ENCODE peak calls at places on chromosomes 11 and 22, in ten cellular contexts. One of them, this sample, is unnamed. For H3K4me1, the result is how much of the 10 kb centered on the place peaks cover.

GRCh38 chr11:104073950-104074349 is 37.5 kb downstream of the DDI1 start:
- DNase-seq in fibroblast of lung: no peak
- DNase-seq in psoas muscle: no peak
- DNase-seq in foreskin keratinocyte: peak
- DNase-seq in upper lobe of right lung: no peak
- DNase-seq in tibial nerve: no peak
- DNase-seq in aorta: no peak
- DNase-seq in cardiac muscle cell: no peak
- DNase-seq in H1: no peak
- DNase-seq in SK-N-SH: no peak
- DNase-seq in this sample: no peak

GRCh38 chr11:1693327-1694063 is 3.5 kb upstream of the KRTAP5-6 start:
- DNase-seq in fibroblast of lung: peak
- DNase-seq in upper lobe of right lung: peak
- DNase-seq in H1: peak
- DNase-seq in foreskin keratinocyte: peak
- DNase-seq in SK-N-SH: peak
- DNase-seq in aorta: peak
- DNase-seq in psoas muscle: peak
- DNase-seq in tibial nerve: peak
- DNase-seq in cardiac muscle cell: peak
- DNase-seq in this sample: peak

GRCh38 chr11:79314906-79315689 is 125.7 kb downstream of the TENM4 start:
- DNase-seq in cardiac muscle cell: peak
- DNase-seq in fibroblast of lung: peak
- DNase-seq in tibial nerve: no peak
- DNase-seq in upper lobe of right lung: no peak
- DNase-seq in SK-N-SH: no peak
- DNase-seq in H1: peak
- DNase-seq in foreskin keratinocyte: peak
- DNase-seq in aorta: no peak
- DNase-seq in psoas muscle: no peak
- DNase-seq in this sample: no peak

GRCh38 chr11:70699294-70700221 is 301.2 kb downstream of the CTTN start:
- DNase-seq in foreskin keratinocyte: no peak
- DNase-seq in upper lobe of right lung: peak
- DNase-seq in H1: no peak
- DNase-seq in fibroblast of lung: no peak
- DNase-seq in SK-N-SH: peak
- DNase-seq in cardiac muscle cell: peak
- DNase-seq in aorta: no peak
- DNase-seq in tibial nerve: no peak
- DNase-seq in psoas muscle: peak
- DNase-seq in this sample: no peak

GRCh38 chr11:101187748-101188147 is 58.1 kb upstream of the PGR start:
- DNase-seq in SK-N-SH: no peak
- DNase-seq in H1: no peak
- DNase-seq in foreskin keratinocyte: no peak
- DNase-seq in cardiac muscle cell: no peak
- DNase-seq in upper lobe of right lung: no peak
- DNase-seq in tibial nerve: no peak
- DNase-seq in fibroblast of lung: peak
- DNase-seq in aorta: no peak
- DNase-seq in psoas muscle: no peak
- DNase-seq in this sample: no peak

GRCh38 chr11:36492724-36493304 is 17.3 kb downstream of the TRAF6 start:
- DNase-seq in foreskin keratinocyte: peak
- DNase-seq in aorta: no peak
- DNase-seq in psoas muscle: no peak
- DNase-seq in tibial nerve: no peak
- DNase-seq in cardiac muscle cell: peak
- DNase-seq in fibroblast of lung: peak
- DNase-seq in H1: no peak
- DNase-seq in upper lobe of right lung: no peak
- DNase-seq in SK-N-SH: peak
- DNase-seq in this sample: peak

GRCh38 chr22:21643533-21644357 is 1.6 kb downstream of the SDF2L1 start:
- DNase-seq in fibroblast of lung: no peak
- DNase-seq in SK-N-SH: no peak
- DNase-seq in tibial nerve: no peak
- DNase-seq in foreskin keratinocyte: no peak
- DNase-seq in aorta: no peak
- DNase-seq in H1: no peak
- DNase-seq in upper lobe of right lung: no peak
- DNase-seq in psoas muscle: no peak
- DNase-seq in cardiac muscle cell: no peak
- DNase-seq in this sample: no peak

GRCh38 chr11:64089027-64089360 is 53.3 kb downstream of the FLRT1 start:
- DNase-seq in fibroblast of lung: no peak
- DNase-seq in foreskin keratinocyte: no peak
- DNase-seq in upper lobe of right lung: peak
- DNase-seq in cardiac muscle cell: no peak
- DNase-seq in SK-N-SH: no peak
- DNase-seq in aorta: no peak
- DNase-seq in psoas muscle: no peak
- DNase-seq in H1: no peak
- DNase-seq in tibial nerve: no peak
- DNase-seq in this sample: no peak

GRCh38 chr11:20253796-20254195 is 93.5 kb upstream of the DBX1 start:
- DNase-seq in cardiac muscle cell: no peak
- DNase-seq in psoas muscle: no peak
- DNase-seq in SK-N-SH: no peak
- DNase-seq in aorta: no peak
- DNase-seq in H1: no peak
- DNase-seq in tibial nerve: no peak
- DNase-seq in upper lobe of right lung: no peak
- DNase-seq in foreskin keratinocyte: no peak
- DNase-seq in fibroblast of lung: no peak
- DNase-seq in this sample: no peak

GRCh38 chr11:12075291-12075690 is 35.1 kb upstream of the MICAL2 start:
- DNase-seq in SK-N-SH: no peak
- DNase-seq in tibial nerve: no peak
- DNase-seq in foreskin keratinocyte: no peak
- DNase-seq in aorta: peak
- DNase-seq in psoas muscle: no peak
- DNase-seq in H1: no peak
- DNase-seq in fibroblast of lung: no peak
- DNase-seq in cardiac muscle cell: no peak
- DNase-seq in upper lobe of right lung: no peak
- DNase-seq in this sample: no peak
- H3K4me1 ChIP-seq in SK-N-SH: under half
- H3K4me1 ChIP-seq in tibial nerve: under half
- H3K4me1 ChIP-seq in foreskin keratinocyte: under half
- H3K4me1 ChIP-seq in aorta: under half
- H3K4me1 ChIP-seq in psoas muscle: under half
- H3K4me1 ChIP-seq in H1: under half
- H3K4me1 ChIP-seq in fibroblast of lung: under half
- H3K4me1 ChIP-seq in cardiac muscle cell: under half
- H3K4me1 ChIP-seq in upper lobe of right lung: under half
- H3K4me1 ChIP-seq in this sample: under half

GRCh38 chr11:128496684-128497056 is 90.7 kb downstream of the ETS1 start:
- DNase-seq in fibroblast of lung: no peak
- DNase-seq in tibial nerve: no peak
- DNase-seq in foreskin keratinocyte: no peak
- DNase-seq in upper lobe of right lung: no peak
- DNase-seq in psoas muscle: peak
- DNase-seq in H1: no peak
- DNase-seq in SK-N-SH: no peak
- DNase-seq in aorta: no peak
- DNase-seq in cardiac muscle cell: no peak
- DNase-seq in this sample: no peak
- H3K4me1 ChIP-seq in fibroblast of lung: half or more
- H3K4me1 ChIP-seq in tibial nerve: half or more
- H3K4me1 ChIP-seq in foreskin keratinocyte: half or more
- H3K4me1 ChIP-seq in upper lobe of right lung: half or more
- H3K4me1 ChIP-seq in psoas muscle: half or more
- H3K4me1 ChIP-seq in H1: under half
- H3K4me1 ChIP-seq in SK-N-SH: under half
- H3K4me1 ChIP-seq in aorta: under half
- H3K4me1 ChIP-seq in cardiac muscle cell: under half
- H3K4me1 ChIP-seq in this sample: half or more

DNA sequence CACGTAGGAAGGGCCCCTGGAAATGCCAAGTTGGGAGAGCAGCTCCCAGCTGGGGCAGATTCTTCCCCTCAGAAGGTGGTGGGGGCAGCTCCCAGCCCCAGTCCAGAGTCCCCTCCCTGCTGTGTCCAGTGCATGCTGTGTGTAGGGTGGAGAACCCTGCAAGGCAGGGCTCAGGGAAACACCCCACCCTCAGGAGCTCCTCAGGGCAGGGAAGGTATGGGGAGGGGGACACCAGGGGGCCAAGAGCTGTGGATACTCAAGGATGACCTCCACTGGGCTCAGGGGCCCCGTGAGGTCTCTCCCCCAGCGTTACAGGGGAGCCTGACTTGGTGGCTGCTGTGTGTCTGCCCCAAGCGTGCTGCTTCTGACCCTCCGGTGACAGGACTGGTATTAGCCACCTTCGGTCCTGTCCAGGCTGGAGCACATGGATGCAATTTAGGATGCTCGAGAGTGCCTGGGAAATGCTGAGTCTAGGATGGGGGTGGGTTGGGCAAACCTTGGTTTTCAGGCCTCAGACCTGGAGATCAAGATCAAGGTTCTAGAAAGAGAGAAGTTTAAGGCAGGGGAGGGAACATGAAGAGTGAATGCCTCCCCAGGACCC is 16.1 kb upstream of the CABP7 start:
- DNase-seq in fibroblast of lung: no peak
- DNase-seq in psoas muscle: no peak
- DNase-seq in upper lobe of right lung: no peak
- DNase-seq in aorta: no peak
- DNase-seq in foreskin keratinocyte: no peak
- DNase-seq in tibial nerve: no peak
- DNase-seq in cardiac muscle cell: no peak
- DNase-seq in SK-N-SH: peak
- DNase-seq in H1: no peak
- DNase-seq in this sample: no peak
- H3K4me1 ChIP-seq in fibroblast of lung: under half
- H3K4me1 ChIP-seq in psoas muscle: under half
- H3K4me1 ChIP-seq in upper lobe of right lung: under half
- H3K4me1 ChIP-seq in aorta: under half
- H3K4me1 ChIP-seq in foreskin keratinocyte: under half
- H3K4me1 ChIP-seq in tibial nerve: under half
- H3K4me1 ChIP-seq in cardiac muscle cell: under half
- H3K4me1 ChIP-seq in SK-N-SH: half or more
- H3K4me1 ChIP-seq in H1: under half
- H3K4me1 ChIP-seq in this sample: under half

GRCh38 chr11:96012086-96012824 is 88.3 kb upstream of the MTMR2 start:
- DNase-seq in psoas muscle: no peak
- DNase-seq in cardiac muscle cell: peak
- DNase-seq in SK-N-SH: peak
- DNase-seq in aorta: no peak
- DNase-seq in tibial nerve: peak
- DNase-seq in H1: no peak
- DNase-seq in fibroblast of lung: peak
- DNase-seq in upper lobe of right lung: no peak
- DNase-seq in foreskin keratinocyte: peak
- DNase-seq in this sample: peak

GRCh38 chr11:96015911-96016565 is 92.1 kb upstream of the MTMR2 start:
- DNase-seq in foreskin keratinocyte: no peak
- DNase-seq in cardiac muscle cell: no peak
- DNase-seq in SK-N-SH: peak
- DNase-seq in tibial nerve: no peak
- DNase-seq in fibroblast of lung: no peak
- DNase-seq in aorta: no peak
- DNase-seq in upper lobe of right lung: no peak
- DNase-seq in psoas muscle: no peak
- DNase-seq in H1: no peak
- DNase-seq in this sample: peak

GRCh38 chr11:96013459-96014213 is 89.7 kb upstream of the MTMR2 start:
- DNase-seq in SK-N-SH: no peak
- DNase-seq in H1: no peak
- DNase-seq in psoas muscle: no peak
- DNase-seq in foreskin keratinocyte: no peak
- DNase-seq in fibroblast of lung: no peak
- DNase-seq in cardiac muscle cell: no peak
- DNase-seq in upper lobe of right lung: no peak
- DNase-seq in aorta: no peak
- DNase-seq in tibial nerve: no peak
- DNase-seq in this sample: peak

GRCh38 chr11:96016978-96017502 is 93.1 kb upstream of the MTMR2 start:
- DNase-seq in tibial nerve: no peak
- DNase-seq in cardiac muscle cell: no peak
- DNase-seq in upper lobe of right lung: no peak
- DNase-seq in aorta: no peak
- DNase-seq in fibroblast of lung: no peak
- DNase-seq in SK-N-SH: no peak
- DNase-seq in foreskin keratinocyte: no peak
- DNase-seq in H1: no peak
- DNase-seq in psoas muscle: no peak
- DNase-seq in this sample: no peak

GRCh38 chr11:96014234-96014633 is 90.3 kb upstream of the MTMR2 start:
- DNase-seq in upper lobe of right lung: no peak
- DNase-seq in foreskin keratinocyte: peak
- DNase-seq in fibroblast of lung: peak
- DNase-seq in SK-N-SH: no peak
- DNase-seq in tibial nerve: no peak
- DNase-seq in cardiac muscle cell: no peak
- DNase-seq in H1: no peak
- DNase-seq in aorta: no peak
- DNase-seq in psoas muscle: no peak
- DNase-seq in this sample: no peak
- H3K4me1 ChIP-seq in upper lobe of right lung: under half
- H3K4me1 ChIP-seq in foreskin keratinocyte: under half
- H3K4me1 ChIP-seq in fibroblast of lung: under half
- H3K4me1 ChIP-seq in SK-N-SH: under half
- H3K4me1 ChIP-seq in tibial nerve: under half
- H3K4me1 ChIP-seq in cardiac muscle cell: under half
- H3K4me1 ChIP-seq in H1: under half
- H3K4me1 ChIP-seq in aorta: under half
- H3K4me1 ChIP-seq in psoas muscle: under half
- H3K4me1 ChIP-seq in this sample: half or more

This sample was measured in CD8-positive, alpha-beta T cell.